ENCODE peak calls at places on chromosome 6, in seven cellular contexts. Q, K, I, U, H, E and R are unnamed samples.

GRCh38 chr6:10426781-10427279 is 12.0 kb upstream of the TFAP2A start:
- DNase-seq in Q (no peak), K (no peak), I (no peak), U (no peak), H (no peak), E (no peak), R (no peak)

GRCh38 chr6:27121640-27122039 is 125.9 kb upstream of the PRSS16 start:
- DNase-seq in Q (no peak), K (no peak), I (no peak), U (no peak), H (no peak), E (no peak), R (no peak)

GRCh38 chr6:129112591-129112990 is 229.7 kb downstream of the LAMA2 start:
- DNase-seq in Q (no peak), K (no peak), I (no peak), U (no peak), H (no peak), E (no peak), R (no peak)

GRCh38 chr6:53048431-53049195 is 16.6 kb upstream of the FBXO9 start:
- DNase-seq in Q (peak), K (peak), I (peak), U (no peak), H (no peak), E (peak), R (peak)

GRCh38 chr6:81226957-81227356 is 525.5 kb downstream of the TENT5A start:
- DNase-seq in Q (no peak), K (no peak), I (no peak), U (no peak), H (no peak), E (no peak), R (no peak)

GRCh38 chr6:132100388-132100990 is 149.3 kb upstream of the CCN2 start:
- DNase-seq in Q (no peak), K (no peak), I (no peak), U (no peak), H (no peak), E (no peak), R (no peak)

GRCh38 chr6:163489584-163489983 is 75.1 kb downstream of the QKI start:
- DNase-seq in Q (no peak), K (peak), I (no peak), U (no peak), H (no peak), E (peak), R (peak)

GRCh38 chr6:166029506-166029905 is 138.1 kb downstream of the TBXT start:
- DNase-seq in Q (no peak), K (peak), I (no peak), U (no peak), H (no peak), E (no peak), R (peak)

GRCh38 chr6:3382399-3383279 is 74.2 kb downstream of the SLC22A23 start:
- DNase-seq in Q (peak), K (peak), I (peak), U (no peak), H (no peak), E (no peak), R (no peak)